ENCODE peak calls at places on chromosomes 12 and 14, in four cellular contexts. J is tibial artery, E is psoas muscle, O is GM06990. F is an unnamed sample.

GRCh38 chr14:34501997-34502396 is 37.5 kb downstream of the EAPP start:
- DNase-seq in O (no peak), E (no peak), J (no peak), F (no peak)

GRCh38 chr12:96500686-96501085 is 11.3 kb downstream of the CFAP54 start:
- DNase-seq in E (no peak), O (no peak), J (no peak), F (no peak)

GRCh38 chr12:218728-219590 is 5.0 kb upstream of the SLC6A12 start:
- DNase-seq in E (no peak), J (no peak), O (no peak), F (no peak)

GRCh38 chr14:35898217-35898775 is 72.2 kb downstream of the BRMS1L start:
- DNase-seq in O (no peak), J (no peak), E (no peak), F (no peak)

GRCh38 chr12:1668833-1669543 is 21.9 kb upstream of the ADIPOR2 start:
- DNase-seq in E (peak; percentile 27), O (no peak), J (no peak), F (no peak)

GRCh38 chr12:13250416-13250815 is 53.9 kb downstream of the EMP1 start:
- DNase-seq in O (no peak), J (no peak), E (no peak), F (no peak)

GRCh38 chr12:124273630-124274029 is 21.3 kb upstream of the RFLNA start:
- DNase-seq in J (no peak), E (no peak), O (peak; percentile 24), F (no peak)

GRCh38 chr12:40515041-40515825 is 177.0 kb upstream of the CNTN1 start:
- DNase-seq in O (peak; percentile 40), E (no peak), J (no peak), F (no peak)

GRCh38 chr14:45651906-45652305 is 398.9 kb upstream of the MIS18BP1 start:
- DNase-seq in E (no peak), J (no peak), O (no peak), F (no peak)

GRCh38 chr12:110100315-110100970 is 23.7 kb upstream of the IFT81 start:
- DNase-seq in J (peak; percentile 78), E (peak; percentile 52), O (peak; percentile 80), F (peak; percentile 75)

GRCh38 chr14:72662213-72662612 is 231.7 kb downstream of the DPF3 start:
- DNase-seq in E (no peak), J (no peak), O (no peak), F (no peak)

GRCh38 chr12:46774011-46774633 is 51.7 kb downstream of the SLC38A4 start:
- DNase-seq in E (no peak), J (no peak), O (no peak), F (no peak)

GRCh38 chr14:94112513-94113060 is 2.1 kb downstream of the IFI27 start:
- DNase-seq in O (no peak), E (no peak), J (no peak), F (no peak)

GRCh38 chr12:96907681-96908163 is 665 bp downstream of the NEDD1 start:
- DNase-seq in J (no peak), O (no peak), E (no peak), F (no peak)

GRCh38 chr14:67335781-67336180 is 23.8 kb downstream of the ATP6V1D start:
- DNase-seq in J (no peak), O (no peak), E (no peak), F (no peak)

GRCh38 chr12:57110189-57111045 is 745 bp downstream of the STAT6 start:
- DNase-seq in O (peak; percentile 81), E (peak; percentile 59), J (peak; percentile 90), F (peak; percentile 90)

GRCh38 chr14:101477648-101478047 is 83.6 kb upstream of the DIO3 start:
- DNase-seq in O (no peak), E (no peak), J (peak; percentile 44), F (no peak)

GRCh38 chr12:3158851-3159465 is 81.8 kb downstream of the TSPAN9 start:
- DNase-seq in O (no peak), E (no peak), J (no peak), F (no peak)

GRCh38 chr14:61573748-61574513 is 121.4 kb upstream of the HIF1A start:
- DNase-seq in E (no peak), J (no peak), O (no peak), F (no peak)

GRCh38 chr12:113601656-113602263 is 130.1 kb upstream of the LHX5 start:
- DNase-seq in J (peak; percentile 15), E (no peak), O (no peak), F (no peak)

GRCh38 chr14:75084513-75084912 is 15.1 kb downstream of the ZC2HC1C start:
- DNase-seq in E (no peak), J (no peak), O (no peak), F (no peak)

GRCh38 chr14:96117997-96118790 is 79.0 kb downstream of the C14orf132 start:
- DNase-seq in J (no peak), O (no peak), E (no peak), F (no peak)

GRCh38 chr12:52313461-52313860 is 7.7 kb downstream of the KRT83 start:
- DNase-seq in O (no peak), J (peak; percentile 40), E (no peak), F (no peak)

GRCh38 chr12:10801727-10802126 is 700 bp downstream of the TAS2R7 start:
- DNase-seq in J (no peak), O (no peak), E (no peak), F (no peak)

GRCh38 chr12:129075451-129076208 is 222.4 kb downstream of the GLT1D1 start:
- DNase-seq in O (no peak), E (no peak), J (no peak), F (no peak)

GRCh38 chr12:104360988-104361707 is 57.6 kb downstream of the EID3 start:
- DNase-seq in O (no peak), J (no peak), E (no peak), F (no peak)

GRCh38 chr14:68140801-68141200 is 321.2 kb downstream of the RAD51B start:
- DNase-seq in J (no peak), O (no peak), E (no peak), F (no peak)

GRCh38 chr12:115204957-115205754 is 521.2 kb upstream of the TBX3 start:
- DNase-seq in O (no peak), J (no peak), E (no peak), F (no peak)

GRCh38 chr14:99268776-99269510 is 3.1 kb downstream of the BCL11B start:
- DNase-seq in J (peak; percentile 25), O (no peak), E (no peak), F (no peak)

GRCh38 chr14:99266181-99267178 is 5.5 kb downstream of the BCL11B start:
- DNase-seq in J (peak; percentile 82), O (peak; percentile 69), E (peak; percentile 65), F (peak; percentile 88)

GRCh38 chr14:99270491-99271287 is 1.3 kb downstream of the BCL11B start:
- DNase-seq in O (no peak), E (no peak), J (peak; percentile 67), F (peak; percentile 79)

GRCh38 chr14:99265571-99265970 is 6.4 kb downstream of the BCL11B start:
- DNase-seq in J (no peak), E (no peak), O (no peak), F (no peak)

DNA sequence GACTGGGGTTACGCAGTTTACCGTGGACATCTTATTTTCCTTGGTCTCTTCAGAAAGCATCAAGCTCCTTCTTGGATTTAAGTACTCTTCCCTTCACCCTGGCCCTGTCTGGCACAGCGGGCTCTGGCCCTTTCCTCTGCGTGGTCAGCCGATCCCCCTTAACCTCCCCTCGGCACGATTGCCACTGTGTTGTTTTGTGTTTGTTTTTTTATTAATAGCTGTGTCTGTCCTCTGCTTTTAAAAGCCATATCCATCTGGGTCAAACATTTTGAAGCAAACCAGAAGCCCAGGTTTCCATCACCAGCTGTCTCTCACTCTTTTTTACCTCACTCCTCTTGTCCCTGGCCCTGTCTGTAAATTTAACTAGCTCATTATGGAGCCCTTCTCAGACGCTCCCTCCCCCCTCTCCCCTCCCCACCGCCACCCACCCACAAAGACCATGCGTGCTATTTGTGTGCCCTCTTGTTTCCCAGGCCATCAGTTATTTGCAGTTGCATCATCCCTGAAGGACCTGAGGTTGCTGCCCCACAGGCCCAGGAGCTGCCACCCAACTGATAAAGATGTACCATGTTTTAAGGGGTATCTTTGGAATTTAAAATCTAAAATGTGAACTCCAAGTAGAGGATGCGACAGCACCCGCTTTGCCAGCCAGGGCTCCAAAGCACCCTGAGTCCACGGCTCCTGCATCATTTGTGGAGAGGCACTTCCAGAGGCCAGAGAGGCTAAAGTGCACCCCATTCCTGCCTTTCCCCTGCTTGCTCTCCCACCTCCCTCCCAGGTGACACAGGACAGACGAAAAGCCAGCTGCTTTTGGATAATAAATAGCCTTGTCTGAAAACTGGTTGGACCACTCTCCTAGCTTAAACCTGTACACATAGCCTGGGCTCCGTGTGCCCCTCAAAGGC is 3.9 kb downstream of the BCL11B start:
- DNase-seq in E (no peak), J (peak; percentile 41), O (no peak), F (no peak)
- H3K4me3 ChIP-seq in E (no peak overlapping the region), J (no peak overlapping the region), O (no peak overlapping the region), F (peak overlapping the region; percentile 84)

GRCh38 chr12:48678561-48679185 is 3.4 kb downstream of the KANSL2 start:
- DNase-seq in O (no peak), J (no peak), E (no peak), F (no peak)
- H3K4me3 ChIP-seq in O (peak overlapping the region; percentile 23), J (no peak overlapping the region), E (peak overlapping the region; percentile 82), F (no peak overlapping the region)

GRCh38 chr14:65321370-65321875 is 91.1 kb upstream of the FUT8 start:
- DNase-seq in O (peak; percentile 76), E (no peak), J (no peak), F (no peak)

GRCh38 chr14:65320661-65321308 is 91.7 kb upstream of the FUT8 start:
- DNase-seq in E (no peak), J (no peak), O (no peak), F (no peak)

DNA sequence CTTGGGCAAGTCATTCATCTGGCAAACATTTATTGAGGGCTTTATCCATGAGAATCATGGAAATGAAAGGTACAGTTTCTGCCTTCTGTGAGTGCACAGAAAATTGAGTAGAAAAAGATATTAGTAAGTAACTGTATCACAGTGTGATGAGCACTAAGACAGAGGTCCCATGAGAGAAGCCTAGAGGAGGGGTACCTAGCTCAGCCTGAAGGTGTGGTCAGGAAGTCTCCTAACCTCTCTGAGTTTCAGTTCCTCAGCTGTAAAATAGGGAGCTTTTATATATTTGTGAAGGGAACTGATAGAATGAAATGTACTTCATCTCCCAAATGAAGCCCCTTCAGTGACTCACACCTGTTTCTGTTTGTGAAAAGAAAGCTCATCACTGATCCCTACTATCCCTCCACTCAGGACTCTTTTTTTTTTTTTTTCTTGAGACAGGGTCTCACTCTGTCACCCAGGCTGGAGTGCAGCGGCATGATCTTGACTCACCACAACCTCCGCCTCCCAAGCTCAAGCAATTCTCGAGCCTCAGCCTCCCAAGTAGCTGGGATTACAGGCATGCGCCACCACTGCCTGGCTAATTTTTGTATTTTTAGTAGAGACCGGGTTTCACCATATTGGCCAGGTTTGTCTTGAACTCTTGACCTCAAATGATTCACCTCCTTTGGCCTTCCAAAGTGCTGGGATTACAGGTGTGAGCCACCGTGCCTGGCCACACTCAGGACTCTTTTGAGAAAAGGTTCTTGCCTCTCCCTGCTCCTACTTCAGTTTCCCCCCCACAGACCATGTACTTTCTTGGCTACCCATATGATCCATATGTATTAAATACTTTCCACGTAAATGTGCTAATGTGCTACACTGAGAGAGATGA is 93.7 kb upstream of the FUT8 start:
- DNase-seq in O (peak; percentile 76), E (no peak), J (no peak), F (no peak)
- H3K4me3 ChIP-seq in O (peak overlapping the region; percentile 56), E (no peak overlapping the region), J (no peak overlapping the region), F (no peak overlapping the region)

DNA sequence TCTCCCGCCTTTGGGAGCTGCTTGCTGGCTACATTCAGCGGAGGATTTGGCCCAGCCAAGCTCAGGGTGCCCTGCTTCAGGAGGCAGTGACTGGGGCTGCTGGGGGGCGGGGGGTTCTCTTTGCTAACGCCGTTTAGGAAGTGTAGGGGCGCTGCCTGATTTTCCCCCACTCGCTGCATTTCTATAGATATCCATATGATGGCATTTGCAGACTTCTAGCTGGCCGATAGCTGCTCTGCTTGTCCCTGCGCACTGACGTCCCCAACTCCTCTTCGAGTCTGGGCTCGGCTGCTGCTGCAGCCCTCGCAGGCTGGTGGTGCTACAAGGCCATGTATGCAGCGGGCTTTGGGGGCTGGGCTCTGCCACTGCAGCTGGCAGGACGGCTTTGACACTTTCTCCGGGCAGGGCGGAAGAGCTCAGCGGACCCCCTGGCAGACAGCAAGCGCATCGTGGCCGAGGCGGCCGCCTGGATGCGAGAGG is 3.1 kb downstream of the LRFN5 start:
- DNase-seq in E (peak; percentile 45), O (no peak), J (no peak), F (peak; percentile 78)
- H3K4me3 ChIP-seq in E (peak overlapping the region; percentile 15), O (no peak overlapping the region), J (peak overlapping the region; percentile 30), F (peak overlapping the region; percentile 75)

F was measured in suprapubic skin.